ENCODE peak calls at places on chromosomes 5 and 9, in four cellular contexts. U is activated naive CD4-positive, alpha-beta T cell treated with anti-CD3 and anti-CD28 coated beads, Interleukin-2, amount 50 U/mL, for 72 hours; D is activated T-cell treated with anti-CD3 and anti-CD28 coated beads, Interleukin-2, amount 50 U/mL, for 4 hours; W is left colon. G is an unnamed sample.

GRCh38 chr5:128174951-128175350 is 91.4 kb downstream of the SLC12A2 start:
- ATAC-seq in D (no peak), W (no peak), U (no peak), G (no peak)

GRCh38 chr9:128244443-128245226 is 31.2 kb downstream of the GOLGA2 start:
- ATAC-seq in D (no peak), U (no peak), W (peak), G (no peak)

GRCh38 chr5:138574744-138575193 is 432 bp downstream of the HSPA9 start:
- ATAC-seq in D (peak), W (peak), U (peak), G (peak)

GRCh38 chr9:17490110-17490509 is 88.8 kb upstream of the SH3GL2 start:
- ATAC-seq in W (no peak), D (no peak), U (no peak), G (no peak)

GRCh38 chr5:112634796-112635195 is 102.9 kb upstream of the APC start:
- ATAC-seq in U (no peak), D (no peak), W (no peak), G (no peak)

GRCh38 chr5:66882592-66883227 is 286.5 kb downstream of the MAST4 start:
- ATAC-seq in D (peak), W (no peak), U (peak), G (peak)

GRCh38 chr9:83920469-83920941 is 727 bp downstream of the KIF27 start:
- ATAC-seq in U (no peak), D (peak), W (peak), G (peak)

GRCh38 chr9:4769321-4770080 is 23.2 kb upstream of the RCL1 start:
- ATAC-seq in U (peak), W (peak), D (peak), G (peak)

GRCh38 chr5:150068071-150068470 is 18.3 kb downstream of the CSF1R start:
- ATAC-seq in W (no peak), U (no peak), D (no peak), G (no peak)

GRCh38 chr5:113686599-113686998 is 173.1 kb downstream of the YTHDC2 start:
- ATAC-seq in U (no peak), D (no peak), W (no peak), G (no peak)

GRCh38 chr5:74275204-74275992 is 365.1 kb downstream of the ENC1 start:
- ATAC-seq in D (no peak), W (no peak), U (no peak), G (no peak)

G was measured in activated T-helper 17 cell treated with anti-CD3 and anti-CD28 coated beads, Interleukin-2, amount 50 U/mL, for 72 hours.